ENCODE peak calls at places on chromosome 22, in seven cellular contexts. M is activated T-cell treated with anti-CD3 and anti-CD28 coated beads, Interleukin-2, amount 50 U/mL, for 1 hour; O is A172; K is nucleus accumbens; G is AG08395; R is lower lobe of right lung; B is effector memory CD8-positive, alpha-beta T cell. V is an unnamed sample.

GRCh38 chr22:46054091-46054877 is 77.3 kb upstream of the WNT7B start:
- DNase-seq in M (peak; percentile 19), O (peak; percentile 61), K (peak; percentile 70), G (peak; percentile 91), R (peak; percentile 75), B (no peak), V (peak; percentile 84)

GRCh38 chr22:39185601-39186012 is 33.1 kb upstream of the CBX7 start:
- DNase-seq in M (no peak), O (no peak), K (peak; percentile 42), G (peak; percentile 95), R (peak; percentile 67), B (no peak), V (no peak)

GRCh38 chr22:46088541-46089311 is 61.6 kb upstream of the PPARA start:
- DNase-seq in M (no peak), O (no peak), K (no peak), G (peak; percentile 49), R (peak; percentile 64), B (no peak), V (peak; percentile 80)

GRCh38 chr22:27801197-27801615 is 350 bp downstream of the MN1 start:
- DNase-seq in M (peak; percentile 47), O (no peak), K (no peak), G (no peak), R (no peak), B (no peak), V (peak; percentile 48)

GRCh38 chr22:42754658-42755057 is 34.0 kb upstream of the A4GALT start:
- DNase-seq in M (no peak), O (peak; percentile 74), K (no peak), G (peak; percentile 76), R (no peak), B (no peak), V (peak; percentile 79)

GRCh38 chr22:46829140-46829891 is 66.9 kb downstream of the TBC1D22A start:
- DNase-seq in M (no peak), O (peak; percentile 88), K (no peak), G (peak; percentile 93), R (no peak), B (no peak), V (peak; percentile 77)

GRCh38 chr22:42369250-42370041 is 62.8 kb downstream of the NFAM1 start:
- DNase-seq in M (peak; percentile 83), O (peak; percentile 83), K (peak; percentile 94), G (peak; percentile 98), R (peak; percentile 92), B (peak; percentile 52), V (peak; percentile 94)

GRCh38 chr22:43228330-43228729 is 41.4 kb upstream of the TTLL12 start:
- DNase-seq in M (peak; percentile 32), O (no peak), K (no peak), G (no peak), R (no peak), B (no peak), V (peak; percentile 12)

GRCh38 chr22:27810566-27810965 is 9.0 kb upstream of the MN1 start:
- DNase-seq in M (no peak), O (peak; percentile 28), K (no peak), G (peak; percentile 77), R (no peak), B (no peak), V (peak; percentile 93)

GRCh38 chr22:17939579-17939978 is 84.8 kb downstream of the MICAL3 start:
- DNase-seq in M (no peak), O (no peak), K (no peak), G (no peak), R (no peak), B (no peak), V (no peak)

GRCh38 chr22:22348127-22348814 is 103.7 kb downstream of the VPREB1 start:
- DNase-seq in M (no peak), O (no peak), K (peak; percentile 58), G (no peak), R (no peak), B (no peak), V (no peak)

GRCh38 chr22:44220727-44221680 is 40.3 kb downstream of the PARVG start:
- DNase-seq in M (no peak), O (no peak), K (no peak), G (no peak), R (no peak), B (no peak), V (no peak)

GRCh38 chr22:43921361-43921760 is 2.2 kb upstream of the PNPLA3 start:
- DNase-seq in M (no peak), O (peak; percentile 89), K (peak; percentile 32), G (peak; percentile 93), R (no peak), B (no peak), V (peak; percentile 79)

GRCh38 chr22:37032134-37032534 is 12.6 kb downstream of the MPST start:
- DNase-seq in M (no peak), O (no peak), K (no peak), G (no peak), R (no peak), B (no peak), V (no peak)

GRCh38 chr22:17191163-17191562 is 28.1 kb downstream of the ADA2 start:
- DNase-seq in M (no peak), O (peak; percentile 52), K (no peak), G (peak; percentile 61), R (no peak), B (no peak), V (peak; percentile 33)

GRCh38 chr22:43861529-43861928 is 784 bp downstream of the SULT4A1 start:
- DNase-seq in M (no peak), O (no peak), K (no peak), G (no peak), R (no peak), B (no peak), V (no peak)

GRCh38 chr22:29167032-29167911 is 38.4 kb upstream of the EMID1 start:
- DNase-seq in M (peak; percentile 28), O (no peak), K (no peak), G (no peak), R (no peak), B (peak; percentile 9), V (no peak)

GRCh38 chr22:42268852-42269406 is 1.5 kb downstream of the TCF20 start:
- DNase-seq in M (no peak), O (no peak), K (no peak), G (no peak), R (no peak), B (no peak), V (no peak)

V was measured in MG63.